ENCODE peak calls at places on chromosomes 13 and 19, in ten cellular contexts. T is H9, K is fibroblast of lung, U is mammary epithelial cell, W is neural progenitor cell, P is PC-3, E is MM.1S, B is GM23338, H is DND-41, M is IMR-90. F is an unnamed sample.

GRCh38 chr13:36438594-36439483 is 6.5 kb downstream of the CCNA1 start:
- DNase-seq in T (no peak), K (no peak), U (no peak), W (no peak), P (peak; percentile 76), E (no peak), B (no peak), H (peak; percentile 43), M (no peak), F (no peak)

GRCh38 chr19:5243878-5244277 is 96.7 kb downstream of the PTPRS start:
- DNase-seq in T (no peak), K (no peak), U (no peak), W (no peak), P (no peak), E (no peak), B (no peak), H (no peak), M (no peak), F (no peak)

GRCh38 chr19:40639638-40639982 is 38.4 kb downstream of the LTBP4 start:
- DNase-seq in T (no peak), K (no peak), U (no peak), W (no peak), P (no peak), E (no peak), B (no peak), H (no peak), M (no peak), F (no peak)

GRCh38 chr19:37969695-37970094 is 62.7 kb downstream of the SIPA1L3 start:
- DNase-seq in T (no peak), K (no peak), U (no peak), W (no peak), P (no peak), E (no peak), B (no peak), H (no peak), M (no peak), F (no peak)

GRCh38 chr19:44512326-44513298 is 12.3 kb upstream of the ZNF180 start:
- DNase-seq in T (peak; percentile 80), K (peak; percentile 35), U (peak; percentile 61), W (peak; percentile 69), P (peak; percentile 66), E (no peak), B (peak; percentile 78), H (peak; percentile 47), M (peak; percentile 58), F (no peak)

GRCh38 chr13:30679483-30680330 is 55.6 kb upstream of the ALOX5AP start:
- DNase-seq in T (peak; percentile 50), K (peak; percentile 31), U (no peak), W (peak; percentile 60), P (peak; percentile 27), E (peak; percentile 35), B (peak; percentile 67), H (no peak), M (peak; percentile 41), F (peak; percentile 82)

GRCh38 chr13:71312923-71313322 is 554.1 kb downstream of the DACH1 start:
- DNase-seq in T (no peak), K (no peak), U (no peak), W (no peak), P (no peak), E (no peak), B (no peak), H (no peak), M (no peak), F (no peak)

GRCh38 chr19:9724157-9724556 is 44.4 kb downstream of the ZNF846 start:
- DNase-seq in T (no peak), K (no peak), U (no peak), W (no peak), P (no peak), E (no peak), B (no peak), H (no peak), M (no peak), F (no peak)

GRCh38 chr13:110616103-110617101 is 1.1 kb downstream of the NAXD start:
- DNase-seq in T (no peak), K (peak; percentile 63), U (peak; percentile 74), W (peak; percentile 56), P (peak; percentile 64), E (peak; percentile 21), B (peak; percentile 51), H (peak; percentile 28), M (peak; percentile 72), F (peak; percentile 96)

GRCh38 chr19:2294377-2295335 is 12.7 kb upstream of the PEAK3 start:
- DNase-seq in T (no peak), K (peak; percentile 59), U (no peak), W (no peak), P (no peak), E (no peak), B (no peak), H (no peak), M (peak; percentile 54), F (peak; percentile 98)

GRCh38 chr19:45443462-45444317 is 20.0 kb upstream of the ERCC1 start:
- DNase-seq in T (peak; percentile 98), K (peak; percentile 78), U (peak; percentile 93), W (peak; percentile 98), P (peak; percentile 93), E (no peak), B (peak; percentile 99), H (no peak), M (peak; percentile 82), F (peak; percentile 99)

GRCh38 chr13:68736961-68737360 is 1370.7 kb upstream of the ATXN8OS start:
- DNase-seq in T (no peak), K (peak; percentile 13), U (no peak), W (no peak), P (peak; percentile 31), E (no peak), B (no peak), H (no peak), M (no peak), F (no peak)

GRCh38 chr13:100875392-100876043 is 200.9 kb upstream of the TMTC4 start:
- DNase-seq in T (no peak), K (peak; percentile 97), U (peak; percentile 63), W (no peak), P (peak; percentile 83), E (no peak), B (no peak), H (no peak), M (peak; percentile 96), F (peak; percentile 67)

GRCh38 chr13:46593403-46593802 is 40.4 kb downstream of the LRCH1 start:
- DNase-seq in T (no peak), K (no peak), U (no peak), W (no peak), P (no peak), E (no peak), B (no peak), H (peak; percentile 27), M (no peak), F (no peak)

GRCh38 chr19:44315883-44316282 is 11.1 kb upstream of the ZNF235 start:
- DNase-seq in T (no peak), K (peak; percentile 8), U (no peak), W (no peak), P (no peak), E (no peak), B (no peak), H (no peak), M (no peak), F (no peak)

DNA sequence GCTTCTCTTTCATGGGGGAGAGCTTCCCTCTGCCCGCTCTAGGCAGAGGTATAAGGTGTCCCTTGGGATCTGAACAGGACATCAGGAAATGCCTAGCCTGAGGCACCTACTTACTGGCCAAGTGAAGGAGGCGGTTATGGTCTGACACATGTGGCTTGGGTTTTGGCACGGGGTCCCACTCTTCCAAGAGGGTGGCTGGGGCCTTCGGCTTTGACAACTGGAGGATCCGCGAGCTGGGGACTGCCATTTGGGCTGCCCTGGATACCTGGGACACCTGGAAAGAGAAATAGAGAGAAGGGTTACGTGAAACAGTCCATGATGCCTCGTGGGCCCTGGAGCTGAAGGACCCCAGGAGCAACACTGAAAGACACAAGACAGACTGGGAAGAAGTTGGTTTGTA is 22.4 kb upstream of the MIER2 start:
- DNase-seq in T (peak; percentile 11), K (no peak), U (no peak), W (no peak), P (no peak), E (no peak), B (no peak), H (no peak), M (no peak), F (peak; percentile 44)
- H3K4me1 ChIP-seq in T (no peaks in the 10 kb centered on the region), K (no peaks in the 10 kb centered on the region), U (no peaks in the 10 kb centered on the region), W (no peaks in the 10 kb centered on the region), P (no peaks in the 10 kb centered on the region), E (no peaks in the 10 kb centered on the region), B (no peaks in the 10 kb centered on the region), H (no peaks in the 10 kb centered on the region), M (no peaks in the 10 kb centered on the region), F (no peaks in the 10 kb centered on the region)

GRCh38 chr19:39188960-39189359 is 7.8 kb upstream of the NCCRP1 start:
- DNase-seq in T (no peak), K (no peak), U (no peak), W (no peak), P (no peak), E (no peak), B (no peak), H (no peak), M (no peak), F (no peak)

GRCh38 chr19:39186391-39186790 is 10.4 kb upstream of the NCCRP1 start:
- DNase-seq in T (no peak), K (no peak), U (no peak), W (no peak), P (no peak), E (no peak), B (no peak), H (no peak), M (no peak), F (no peak)

GRCh38 chr19:39190768-39191167 is 6.0 kb upstream of the NCCRP1 start:
- DNase-seq in T (no peak), K (no peak), U (no peak), W (no peak), P (no peak), E (no peak), B (no peak), H (no peak), M (no peak), F (no peak)

GRCh38 chr19:39183100-39183499 is 13.7 kb upstream of the NCCRP1 start:
- DNase-seq in T (no peak), K (no peak), U (no peak), W (no peak), P (no peak), E (no peak), B (no peak), H (no peak), M (no peak), F (no peak)

GRCh38 chr19:39187552-39187943 is 9.2 kb upstream of the NCCRP1 start:
- DNase-seq in T (no peak), K (no peak), U (no peak), W (no peak), P (no peak), E (no peak), B (no peak), H (no peak), M (no peak), F (no peak)
- TF ChIP-seq CTCF in T (no peak), K (no peak), U (no peak), W (no peak), P (peak; percentile 18), E (no peak), B (no peak), H (no peak), M (no peak), F (no peak)

GRCh38 chr13:97439196-97439595 is 5.2 kb downstream of the RAP2A start:
- DNase-seq in T (no peak), K (no peak), U (no peak), W (no peak), P (no peak), E (no peak), B (no peak), H (no peak), M (no peak), F (no peak)
- H3K4me2 ChIP-seq in T (no peak overlapping the region), K (no peak overlapping the region), U (no peak overlapping the region), W (no peak overlapping the region), P (no peak overlapping the region), E (no peak overlapping the region), B (no peak overlapping the region), H (no peak overlapping the region), M (no peak overlapping the region), F (no peak overlapping the region)

GRCh38 chr13:49302817-49303216 is 55.1 kb downstream of the CDADC1 start:
- DNase-seq in T (no peak), K (no peak), U (peak; percentile 25), W (no peak), P (no peak), E (no peak), B (no peak), H (no peak), M (no peak), F (no peak)
- H3K4me1 ChIP-seq in T (no peaks in the 10 kb centered on the region), K (peaks cover 6% of the 10 kb centered on the region), U (peaks cover 20% of the 10 kb centered on the region), W (no peaks in the 10 kb centered on the region), P (peaks cover 2% of the 10 kb centered on the region), E (no peaks in the 10 kb centered on the region), B (no peaks in the 10 kb centered on the region), H (peaks cover 6% of the 10 kb centered on the region), M (peaks cover 5% of the 10 kb centered on the region), F (peaks cover 6% of the 10 kb centered on the region)